ENCODE peak calls at places on chromosomes 16 and 17, in five cellular contexts. One of them, this sample, is unnamed.

GRCh38 chr16:77221482-77221881 is 22.3 kb downstream of the SYCE1L start:
- DNase-seq in fibroblast of pulmonary artery: peak; percentile 53
- DNase-seq in mucosa of descending colon: no peak
- DNase-seq in IMR-90: peak; percentile 13
- DNase-seq in keratinocyte: no peak
- DNase-seq in this sample: no peak

GRCh38 chr16:78183886-78184553 is 84.6 kb downstream of the WWOX start:
- DNase-seq in keratinocyte: no peak
- DNase-seq in IMR-90: no peak
- DNase-seq in fibroblast of pulmonary artery: no peak
- DNase-seq in mucosa of descending colon: no peak
- DNase-seq in this sample: no peak

GRCh38 chr17:65967372-65967771 is 224.6 kb downstream of the CEP112 start:
- DNase-seq in IMR-90: no peak
- DNase-seq in mucosa of descending colon: no peak
- DNase-seq in fibroblast of pulmonary artery: no peak
- DNase-seq in keratinocyte: no peak
- DNase-seq in this sample: no peak

GRCh38 chr16:72042157-72042660 is 12.1 kb upstream of the HP start:
- DNase-seq in IMR-90: no peak
- DNase-seq in fibroblast of pulmonary artery: no peak
- DNase-seq in mucosa of descending colon: no peak
- DNase-seq in keratinocyte: no peak
- DNase-seq in this sample: no peak

GRCh38 chr16:89303604-89304003 is 86.1 kb downstream of the ZNF778 start:
- DNase-seq in mucosa of descending colon: peak; percentile 37
- DNase-seq in IMR-90: no peak
- DNase-seq in fibroblast of pulmonary artery: no peak
- DNase-seq in keratinocyte: no peak
- DNase-seq in this sample: no peak

GRCh38 chr16:66476328-66477027 is 49.4 kb downstream of the BEAN1 start:
- DNase-seq in mucosa of descending colon: no peak
- DNase-seq in keratinocyte: no peak
- DNase-seq in fibroblast of pulmonary artery: no peak
- DNase-seq in IMR-90: no peak
- DNase-seq in this sample: peak; percentile 26

GRCh38 chr16:79768594-79768993 is 168.1 kb upstream of the MAF start:
- DNase-seq in keratinocyte: no peak
- DNase-seq in fibroblast of pulmonary artery: no peak
- DNase-seq in mucosa of descending colon: no peak
- DNase-seq in IMR-90: no peak
- DNase-seq in this sample: no peak

GRCh38 chr17:50865060-50865867 is 890 bp downstream of the TOB1 start:
- DNase-seq in IMR-90: peak; percentile 24
- DNase-seq in mucosa of descending colon: peak; percentile 76
- DNase-seq in fibroblast of pulmonary artery: peak; percentile 44
- DNase-seq in keratinocyte: no peak
- DNase-seq in this sample: peak; percentile 66

GRCh38 chr16:56102159-56102798 is 89.0 kb upstream of the GNAO1 start:
- DNase-seq in fibroblast of pulmonary artery: peak; percentile 6
- DNase-seq in mucosa of descending colon: peak; percentile 62
- DNase-seq in IMR-90: no peak
- DNase-seq in keratinocyte: no peak
- DNase-seq in this sample: no peak

GRCh38 chr17:81991684-81992513 is 14.5 kb downstream of the ASPSCR1 start:
- DNase-seq in mucosa of descending colon: peak; percentile 92
- DNase-seq in fibroblast of pulmonary artery: peak; percentile 47
- DNase-seq in keratinocyte: no peak
- DNase-seq in IMR-90: peak; percentile 31
- DNase-seq in this sample: no peak

GRCh38 chr17:77375917-77376651 is 235.3 kb downstream of the SEC14L1 start:
- DNase-seq in IMR-90: peak; percentile 92
- DNase-seq in keratinocyte: no peak
- DNase-seq in mucosa of descending colon: peak; percentile 86
- DNase-seq in fibroblast of pulmonary artery: peak; percentile 78
- DNase-seq in this sample: no peak

GRCh38 chr17:70563301-70563820 is 394.0 kb downstream of the KCNJ2 start:
- DNase-seq in keratinocyte: no peak
- DNase-seq in IMR-90: peak; percentile 62
- DNase-seq in fibroblast of pulmonary artery: no peak
- DNase-seq in mucosa of descending colon: no peak
- DNase-seq in this sample: no peak

GRCh38 chr17:75130632-75131277 is 787 bp downstream of the NT5C start:
- DNase-seq in mucosa of descending colon: peak; percentile 78
- DNase-seq in IMR-90: peak; percentile 58
- DNase-seq in keratinocyte: no peak
- DNase-seq in fibroblast of pulmonary artery: peak; percentile 67
- DNase-seq in this sample: peak; percentile 68

GRCh38 chr17:78607061-78607460 is 29.9 kb upstream of the DNAH17 start:
- DNase-seq in mucosa of descending colon: no peak
- DNase-seq in fibroblast of pulmonary artery: no peak
- DNase-seq in IMR-90: no peak
- DNase-seq in keratinocyte: no peak
- DNase-seq in this sample: no peak

GRCh38 chr16:58464047-58464915 is 35.7 kb upstream of the NDRG4 start:
- DNase-seq in mucosa of descending colon: no peak
- DNase-seq in IMR-90: no peak
- DNase-seq in keratinocyte: no peak
- DNase-seq in fibroblast of pulmonary artery: no peak
- DNase-seq in this sample: no peak

GRCh38 chr17:56756536-56756935 is 77.2 kb downstream of the C17orf67 start:
- DNase-seq in keratinocyte: peak; percentile 26
- DNase-seq in IMR-90: peak; percentile 98
- DNase-seq in mucosa of descending colon: no peak
- DNase-seq in fibroblast of pulmonary artery: peak; percentile 42
- DNase-seq in this sample: no peak

GRCh38 chr17:39627717-39628516 is 1.2 kb downstream of the PPP1R1B start:
- DNase-seq in keratinocyte: no peak
- DNase-seq in IMR-90: no peak
- DNase-seq in fibroblast of pulmonary artery: no peak
- DNase-seq in mucosa of descending colon: no peak
- DNase-seq in this sample: no peak

GRCh38 chr17:79777844-79778503 is at the start of gene CBX2:
- DNase-seq in IMR-90: peak; percentile 42
- DNase-seq in fibroblast of pulmonary artery: peak; percentile 60
- DNase-seq in mucosa of descending colon: peak; percentile 80
- DNase-seq in keratinocyte: no peak
- DNase-seq in this sample: peak; percentile 79

GRCh38 chr16:3094289-3095027 is 4.6 kb downstream of the ZSCAN10 start:
- DNase-seq in mucosa of descending colon: peak; percentile 37
- DNase-seq in keratinocyte: no peak
- DNase-seq in IMR-90: peak; percentile 23
- DNase-seq in fibroblast of pulmonary artery: peak; percentile 69
- DNase-seq in this sample: peak; percentile 77

GRCh38 chr17:27384261-27384701 is 72.0 kb upstream of the KSR1 start:
- DNase-seq in mucosa of descending colon: no peak
- DNase-seq in IMR-90: peak; percentile 96
- DNase-seq in keratinocyte: peak; percentile 68
- DNase-seq in fibroblast of pulmonary artery: peak; percentile 95
- DNase-seq in this sample: peak; percentile 56

GRCh38 chr17:82959990-82960418 is 119.4 kb upstream of the METRNL start:
- DNase-seq in mucosa of descending colon: peak; percentile 44
- DNase-seq in fibroblast of pulmonary artery: no peak
- DNase-seq in IMR-90: no peak
- DNase-seq in keratinocyte: no peak
- DNase-seq in this sample: no peak

GRCh38 chr17:75024686-75025397 is 12.4 kb downstream of the MRPL58 start:
- DNase-seq in IMR-90: no peak
- DNase-seq in keratinocyte: no peak
- DNase-seq in mucosa of descending colon: no peak
- DNase-seq in fibroblast of pulmonary artery: no peak
- DNase-seq in this sample: no peak

GRCh38 chr17:50828508-50829170 is 6.7 kb upstream of the WFIKKN2 start:
- DNase-seq in mucosa of descending colon: no peak
- DNase-seq in keratinocyte: no peak
- DNase-seq in IMR-90: no peak
- DNase-seq in fibroblast of pulmonary artery: no peak
- DNase-seq in this sample: peak; percentile 71

GRCh38 chr16:68417711-68418301 is 30.5 kb downstream of the SMPD3 start:
- DNase-seq in fibroblast of pulmonary artery: no peak
- DNase-seq in mucosa of descending colon: peak; percentile 87
- DNase-seq in IMR-90: no peak
- DNase-seq in keratinocyte: no peak
- DNase-seq in this sample: peak; percentile 87

GRCh38 chr17:6930754-6931153 is 65.1 kb upstream of the ALOX12 start:
- DNase-seq in mucosa of descending colon: no peak
- DNase-seq in keratinocyte: no peak
- DNase-seq in fibroblast of pulmonary artery: no peak
- DNase-seq in IMR-90: no peak
- DNase-seq in this sample: no peak

GRCh38 chr17:1315409-1315808 is 35.9 kb downstream of the TRARG1 start:
- DNase-seq in mucosa of descending colon: no peak
- DNase-seq in fibroblast of pulmonary artery: no peak
- DNase-seq in IMR-90: no peak
- DNase-seq in keratinocyte: no peak
- DNase-seq in this sample: no peak

GRCh38 chr17:5508855-5509254 is 22.5 kb downstream of the MIS12 start:
- DNase-seq in mucosa of descending colon: no peak
- DNase-seq in IMR-90: peak; percentile 79
- DNase-seq in fibroblast of pulmonary artery: peak; percentile 68
- DNase-seq in keratinocyte: no peak
- DNase-seq in this sample: no peak

GRCh38 chr16:26752166-26752565 is 314.6 kb upstream of the C16orf82 start:
- DNase-seq in IMR-90: no peak
- DNase-seq in mucosa of descending colon: no peak
- DNase-seq in fibroblast of pulmonary artery: no peak
- DNase-seq in keratinocyte: no peak
- DNase-seq in this sample: no peak

GRCh38 chr16:72043058-72043457 is 11.2 kb upstream of the HP start:
- DNase-seq in keratinocyte: no peak
- DNase-seq in fibroblast of pulmonary artery: no peak
- DNase-seq in mucosa of descending colon: no peak
- DNase-seq in IMR-90: no peak
- DNase-seq in this sample: no peak

GRCh38 chr16:67881557-67882220 is 3.0 kb upstream of the NRN1L start:
- DNase-seq in IMR-90: no peak
- DNase-seq in fibroblast of pulmonary artery: no peak
- DNase-seq in keratinocyte: no peak
- DNase-seq in mucosa of descending colon: no peak
- DNase-seq in this sample: no peak

GRCh38 chr16:4042581-4042980 is 73.7 kb downstream of the ADCY9 start:
- DNase-seq in mucosa of descending colon: no peak
- DNase-seq in keratinocyte: no peak
- DNase-seq in fibroblast of pulmonary artery: no peak
- DNase-seq in IMR-90: no peak
- DNase-seq in this sample: no peak

GRCh38 chr16:21028728-21029127 is 121.9 kb downstream of the DNAH3 start:
- DNase-seq in mucosa of descending colon: no peak
- DNase-seq in fibroblast of pulmonary artery: no peak
- DNase-seq in keratinocyte: peak; percentile 55
- DNase-seq in IMR-90: no peak
- DNase-seq in this sample: no peak

DNA sequence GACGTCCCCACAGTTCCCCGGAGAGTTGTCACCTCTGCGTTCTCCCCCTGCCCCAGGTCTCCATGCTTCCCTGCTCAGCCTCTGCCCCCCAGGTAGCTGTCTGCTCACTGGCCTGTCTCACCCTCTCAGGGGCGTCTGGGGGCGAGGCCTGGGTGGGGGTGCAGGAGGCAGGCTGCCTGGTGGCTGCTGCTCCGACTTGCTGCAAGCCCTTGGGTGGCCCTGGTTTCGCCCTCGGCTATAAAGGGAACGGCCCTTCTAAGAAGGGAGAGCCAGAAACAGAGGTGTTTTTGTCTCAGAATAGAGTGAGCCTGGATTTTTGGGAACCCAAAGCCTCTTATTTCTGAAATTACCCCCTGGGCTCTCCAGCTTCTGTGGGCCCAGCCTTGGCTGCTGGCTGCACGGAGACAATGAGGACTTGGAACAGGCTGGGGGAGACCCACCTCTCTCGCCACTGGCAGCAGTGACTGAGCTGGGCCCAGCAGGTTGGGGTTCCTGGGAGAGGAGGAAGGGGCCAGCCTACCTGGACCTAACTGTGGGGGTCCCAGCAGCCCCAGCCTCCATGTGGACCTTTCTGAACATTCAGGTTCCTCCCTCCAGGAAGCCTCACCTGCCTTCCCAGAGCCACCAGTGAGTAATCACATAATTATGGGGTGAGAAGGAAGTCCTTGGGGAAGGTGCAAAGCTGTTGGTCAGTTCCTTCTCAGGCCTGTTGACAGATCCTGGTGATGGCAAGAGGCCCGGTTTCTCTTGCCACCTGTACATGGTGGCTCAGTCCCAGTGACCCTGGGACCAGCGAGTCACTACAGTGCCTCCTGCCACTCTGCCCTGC is 15.5 kb upstream of the SPNS2 start:
- DNase-seq in keratinocyte: no peak
- DNase-seq in mucosa of descending colon: peak; percentile 75
- DNase-seq in fibroblast of pulmonary artery: no peak
- DNase-seq in IMR-90: no peak
- DNase-seq in this sample: no peak
- H3K4me3 ChIP-seq in keratinocyte: peak overlapping the region; percentile 36
- H3K4me3 ChIP-seq in mucosa of descending colon: no peak overlapping the region
- H3K4me3 ChIP-seq in fibroblast of pulmonary artery: no peak overlapping the region
- H3K4me3 ChIP-seq in IMR-90: no peak overlapping the region
- H3K4me3 ChIP-seq in this sample: no peak overlapping the region

GRCh38 chr16:85107083-85107482 is 5.2 kb downstream of the CIBAR2 start:
- DNase-seq in mucosa of descending colon: no peak
- DNase-seq in IMR-90: no peak
- DNase-seq in keratinocyte: no peak
- DNase-seq in fibroblast of pulmonary artery: no peak
- DNase-seq in this sample: no peak
- TF ChIP-seq CTCF in mucosa of descending colon: no peak
- TF ChIP-seq CTCF in IMR-90: no peak
- TF ChIP-seq CTCF in keratinocyte: no peak
- TF ChIP-seq CTCF in fibroblast of pulmonary artery: no peak
- TF ChIP-seq CTCF in this sample: no peak

GRCh38 chr17:45200701-45201100 is 21.0 kb upstream of the FMNL1 start:
- DNase-seq in fibroblast of pulmonary artery: no peak
- DNase-seq in keratinocyte: no peak
- DNase-seq in mucosa of descending colon: peak; percentile 50
- DNase-seq in IMR-90: no peak
- DNase-seq in this sample: no peak
- H3K4me3 ChIP-seq in fibroblast of pulmonary artery: no peak overlapping the region
- H3K4me3 ChIP-seq in keratinocyte: no peak overlapping the region
- H3K4me3 ChIP-seq in mucosa of descending colon: no peak overlapping the region
- H3K4me3 ChIP-seq in IMR-90: no peak overlapping the region
- H3K4me3 ChIP-seq in this sample: no peak overlapping the region

DNA sequence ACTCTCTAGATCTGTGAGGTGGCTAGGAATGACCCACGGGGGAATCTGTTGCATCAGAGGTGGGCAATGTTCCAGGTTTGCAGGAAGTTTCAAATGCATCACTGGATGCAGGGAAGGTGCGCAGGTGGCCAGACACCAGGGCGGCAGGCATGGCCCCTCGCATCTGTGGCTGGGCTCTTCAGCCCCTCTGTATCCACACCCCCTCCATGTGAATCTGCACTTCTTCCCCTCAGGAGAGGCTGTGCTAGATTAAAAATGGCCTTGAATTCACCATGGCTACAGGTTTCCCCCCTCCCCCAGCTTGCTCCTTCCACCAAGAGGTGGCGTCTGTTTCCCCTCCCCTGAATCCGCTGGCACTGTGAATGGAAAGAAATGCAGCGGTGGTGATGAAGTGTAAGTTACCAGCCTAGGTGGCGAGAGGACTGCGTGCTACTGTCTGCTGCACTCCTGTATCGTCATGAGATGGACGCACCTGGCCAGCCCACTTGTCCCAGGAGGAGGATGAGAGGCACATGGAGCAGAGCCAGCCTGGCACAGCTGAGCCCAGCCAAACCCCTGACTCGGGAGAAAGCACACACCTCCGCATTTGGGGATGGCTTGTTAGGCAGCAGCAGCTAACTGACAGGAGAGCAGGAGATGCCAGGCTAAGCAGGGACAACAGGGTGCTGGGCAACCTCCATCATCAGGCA is 26.3 kb downstream of the TNFRSF13B start:
- DNase-seq in keratinocyte: no peak
- DNase-seq in IMR-90: no peak
- DNase-seq in mucosa of descending colon: no peak
- DNase-seq in fibroblast of pulmonary artery: no peak
- DNase-seq in this sample: no peak
- TF ChIP-seq CTCF in keratinocyte: no peak
- TF ChIP-seq CTCF in IMR-90: no peak
- TF ChIP-seq CTCF in mucosa of descending colon: no peak
- TF ChIP-seq CTCF in fibroblast of pulmonary artery: no peak
- TF ChIP-seq CTCF in this sample: no peak